ENCODE peak calls at places on chromosomes 6 and 20, in five cellular contexts. H is lung, E is heart left ventricle, A is heart right ventricle, M is ovary. G is an unnamed sample.
A peak's percentile ranks its signal among the peaks of the same experiment; 100 is the strongest.

GRCh38 chr20:12166053-12166717 is 248.5 kb downstream of the BTBD3 start:
- DNase-seq in H (peak; percentile 36), E (peak; percentile 55), A (peak; percentile 70), M (peak; percentile 13), G (no peak)

GRCh38 chr6:72305971-72306370 is 315.9 kb upstream of the KCNQ5 start:
- DNase-seq in H (no peak), E (no peak), A (no peak), M (no peak), G (no peak)

GRCh38 chr6:111361648-111362047 is 121.4 kb downstream of the REV3L start:
- DNase-seq in H (no peak), E (no peak), A (peak; percentile 38), M (no peak), G (peak; percentile 70)

GRCh38 chr20:58229198-58229802 is 847 bp upstream of the ANKRD60 start:
- DNase-seq in H (no peak), E (no peak), A (no peak), M (no peak), G (no peak)

GRCh38 chr6:84681693-84682326 is 82.6 kb downstream of the TBX18 start:
- DNase-seq in H (no peak), E (no peak), A (no peak), M (no peak), G (no peak)

GRCh38 chr6:143652840-143653239 is 24.9 kb upstream of the PHACTR2 start:
- DNase-seq in H (no peak), E (no peak), A (no peak), M (no peak), G (no peak)

GRCh38 chr6:30171677-30172471 is 8.5 kb downstream of the TRIM15 start:
- DNase-seq in H (no peak), E (no peak), A (no peak), M (no peak), G (no peak)

GRCh38 chr6:11423072-11423471 is 114.5 kb upstream of the TMEM170B start:
- DNase-seq in H (no peak), E (no peak), A (no peak), M (no peak), G (no peak)

GRCh38 chr20:9626357-9626756 is 112.0 kb downstream of the LAMP5 start:
- DNase-seq in H (no peak), E (no peak), A (no peak), M (no peak), G (no peak)

DNA sequence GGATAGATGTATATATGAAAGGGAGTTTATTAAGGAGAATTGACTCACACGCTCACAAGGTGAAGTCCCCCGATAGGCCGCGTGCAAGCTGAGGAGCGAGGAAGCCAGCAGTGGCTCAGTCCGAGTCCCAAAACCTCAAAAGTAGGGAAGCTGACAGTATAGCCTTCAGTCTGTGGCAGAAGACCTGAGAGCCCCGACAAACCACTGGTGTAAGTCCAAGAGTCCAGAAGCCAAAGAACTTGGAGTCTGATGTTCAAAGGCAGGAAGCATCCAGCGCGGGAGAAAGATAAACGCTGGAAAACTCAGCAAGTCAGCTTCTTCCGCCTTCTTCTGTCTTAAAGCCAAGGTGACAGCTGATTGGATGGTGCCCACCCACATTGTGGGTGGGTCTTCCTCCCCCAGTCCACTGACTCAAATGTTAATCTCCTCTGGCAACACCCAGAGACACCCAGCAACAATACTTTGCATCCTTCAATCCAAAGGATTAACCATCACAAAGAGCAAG is 102.6 kb upstream of the GJE1 start:
- DNase-seq in H (no peak), E (no peak), A (no peak), M (no peak), G (no peak)
- H3K4me3 ChIP-seq in H (no peak overlapping the region), E (no peak overlapping the region), A (no peak overlapping the region), M (no peak overlapping the region), G (no peak overlapping the region)

GRCh38 chr6:35719407-35719829 is 17.4 kb upstream of the ARMC12 start:
- DNase-seq in H (no peak), E (no peak), A (no peak), M (no peak), G (no peak)
- H3K27ac ChIP-seq in H (peak overlapping the region; percentile 89), E (peak overlapping the region; percentile 90), A (peak overlapping the region; percentile 86), M (peak overlapping the region; percentile 65), G (no peak overlapping the region)

DNA sequence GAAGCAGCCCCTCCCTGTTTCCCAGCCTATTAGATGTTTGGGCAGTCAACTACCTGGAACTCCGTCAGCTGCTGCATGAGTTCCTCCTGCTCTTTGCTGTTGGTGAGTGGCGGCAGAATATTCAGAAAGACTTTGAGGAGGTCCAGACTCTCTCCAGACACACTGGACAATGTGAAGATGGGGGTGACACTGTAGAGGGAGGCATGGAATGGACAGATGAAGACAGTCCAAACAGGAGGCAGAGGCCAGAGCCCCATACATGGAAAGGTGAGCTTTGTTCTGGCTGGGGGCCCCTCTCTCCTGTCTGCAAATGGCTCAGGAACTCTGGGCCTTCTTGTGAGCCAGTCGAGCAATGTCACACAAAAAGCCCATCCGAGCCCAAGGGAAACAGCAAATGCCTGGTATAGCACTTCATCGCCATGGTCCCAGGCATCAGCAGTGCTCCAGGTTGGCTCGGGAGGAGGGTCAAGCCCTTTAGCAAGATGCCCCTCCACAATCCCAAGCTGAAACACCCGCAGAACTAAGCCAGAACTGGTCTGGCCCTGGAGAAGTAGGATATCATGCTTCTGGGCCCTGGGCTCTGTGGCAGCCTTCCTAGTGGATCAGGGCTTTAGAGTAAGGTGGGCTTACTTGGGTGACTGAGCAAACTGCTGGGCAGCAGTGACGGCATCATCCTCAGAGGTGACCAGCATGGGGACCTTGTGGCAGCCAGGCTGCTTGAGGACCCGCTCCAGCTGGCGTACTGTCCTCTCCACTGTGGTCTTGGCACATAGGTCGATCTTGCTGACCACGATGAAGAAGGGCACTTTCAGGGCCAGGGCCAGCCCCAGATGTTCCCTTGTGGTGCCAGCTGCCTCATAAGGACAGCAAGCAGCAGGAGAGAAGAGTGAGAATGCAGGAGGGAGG is 4.9 kb downstream of the GTPBP2 start:
- DNase-seq in H (no peak), E (no peak), A (no peak), M (no peak), G (no peak)
- H3K36me3 ChIP-seq in H (peaks cover 30% of the 10 kb centered on the region), E (peaks cover 72% of the 10 kb centered on the region), A (peaks cover 49% of the 10 kb centered on the region), M (no peaks in the 10 kb centered on the region), G (peaks cover 57% of the 10 kb centered on the region)

DNA sequence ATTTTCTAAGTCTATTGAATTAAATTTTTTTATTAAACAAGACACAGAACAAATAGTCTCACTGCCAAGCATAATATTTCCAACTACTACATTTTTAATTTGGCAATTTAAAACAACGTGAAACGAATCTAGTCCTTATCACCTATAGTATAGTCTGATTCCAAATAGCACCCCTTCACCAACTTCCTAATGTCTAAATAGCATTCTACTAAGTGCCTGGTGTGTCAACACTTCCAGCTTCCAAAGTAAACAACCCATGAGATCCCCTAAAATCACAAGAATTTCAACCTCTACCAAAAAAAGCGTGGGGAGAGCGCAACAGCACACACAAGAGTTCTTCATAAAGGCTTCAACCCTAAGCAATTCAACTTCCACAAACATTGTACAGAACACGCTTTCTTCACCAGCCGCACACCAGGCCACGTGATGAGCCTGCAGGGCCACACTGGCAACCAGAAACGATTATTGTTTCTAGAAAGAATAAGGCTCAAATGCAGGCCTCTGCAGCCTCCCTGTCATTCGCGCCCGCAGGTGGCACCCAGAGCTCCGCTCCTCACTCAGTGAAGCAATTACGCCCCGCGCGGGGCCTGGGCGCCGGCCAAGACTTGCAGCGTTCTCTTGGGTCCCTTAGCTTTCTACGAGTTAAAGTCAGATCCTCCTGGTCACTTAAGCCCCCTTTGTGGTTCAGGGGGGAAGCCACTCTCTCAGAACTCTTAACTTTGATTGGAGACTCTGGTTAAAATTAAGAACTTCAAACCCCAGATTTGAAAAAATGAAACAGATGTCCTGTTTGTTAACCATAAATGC is 18.4 kb downstream of the SIM1 start:
- DNase-seq in H (no peak), E (no peak), A (no peak), M (no peak), G (no peak)
- H3K4me3 ChIP-seq in H (no peak overlapping the region), E (no peak overlapping the region), A (no peak overlapping the region), M (no peak overlapping the region), G (no peak overlapping the region)

GRCh38 chr6:159119835-159120234 is 49.4 kb upstream of the FNDC1 start:
- DNase-seq in H (no peak), E (no peak), A (no peak), M (no peak), G (no peak)

GRCh38 chr6:159121387-159121955 is 47.7 kb upstream of the FNDC1 start:
- DNase-seq in H (no peak), E (no peak), A (no peak), M (no peak), G (no peak)

GRCh38 chr6:159117031-159117430 is 52.2 kb upstream of the FNDC1 start:
- DNase-seq in H (no peak), E (no peak), A (no peak), M (no peak), G (no peak)

GRCh38 chr6:159117541-159117940 is 51.7 kb upstream of the FNDC1 start:
- DNase-seq in H (no peak), E (no peak), A (no peak), M (no peak), G (no peak)

GRCh38 chr6:159118941-159119340 is 50.3 kb upstream of the FNDC1 start:
- DNase-seq in H (no peak), E (no peak), A (no peak), M (no peak), G (no peak)
- H3K27ac ChIP-seq in H (no peak overlapping the region), E (no peak overlapping the region), A (no peak overlapping the region), M (no peak overlapping the region), G (no peak overlapping the region)

DNA sequence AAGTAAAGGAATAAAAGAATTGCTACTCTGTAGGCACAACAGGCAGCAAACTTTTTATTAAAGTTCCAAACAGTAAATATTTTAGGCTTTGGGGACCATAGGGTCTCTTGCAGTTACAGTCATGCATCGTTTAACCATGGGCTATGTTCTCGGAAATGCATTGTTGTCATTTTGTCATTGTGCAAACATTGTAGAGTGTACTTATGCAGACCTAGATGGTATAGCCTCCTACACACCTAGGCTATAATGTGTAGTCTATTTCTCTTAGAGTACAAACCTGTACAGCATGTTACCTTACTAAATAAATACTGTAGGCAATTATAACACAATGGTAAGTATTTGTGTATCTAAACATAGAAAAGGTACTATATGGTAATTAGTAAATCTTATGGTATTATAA is 54.7 kb downstream of the CDS2 start:
- DNase-seq in H (no peak), E (no peak), A (no peak), M (no peak), G (no peak)
- H3K36me3 ChIP-seq in H (peaks cover 12% of the 10 kb centered on the region), E (peaks cover 83% of the 10 kb centered on the region), A (peaks cover 14% of the 10 kb centered on the region), M (no peaks in the 10 kb centered on the region), G (peaks cover 9% of the 10 kb centered on the region)